ENCODE peak calls at places on chromosome 15, in five cellular contexts. E is breast epithelium; W is stomach; A is psoas muscle; H is CD4-positive, alpha-beta T cell. R is an unnamed sample.

GRCh38 chr15:98881526-98882517 is 125.8 kb downstream of the PGPEP1L start:
- DNase-seq in H (no peak), W (no peak), A (no peak), E (no peak), R (no peak)

GRCh38 chr15:99447497-99448371 is 118.0 kb upstream of the MEF2A start:
- DNase-seq in A (no peak), E (no peak), H (no peak), W (peak; percentile 21), R (no peak)

GRCh38 chr15:49471733-49472132 is 48.7 kb downstream of the FGF7 start:
- DNase-seq in E (no peak), W (no peak), A (no peak), H (no peak), R (no peak)

GRCh38 chr15:48577495-48577894 is 68.0 kb downstream of the FBN1 start:
- DNase-seq in A (no peak), W (no peak), E (no peak), H (no peak), R (no peak)

GRCh38 chr15:74823324-74823723 is 3.1 kb upstream of the CPLX3 start:
- DNase-seq in A (no peak), E (no peak), W (no peak), H (no peak), R (no peak)

GRCh38 chr15:38017721-38018120 is 83.3 kb downstream of the TMCO5A start:
- DNase-seq in W (no peak), H (no peak), E (no peak), A (no peak), R (no peak)

GRCh38 chr15:43329222-43329959 is 982 bp downstream of the LCMT2 start:
- DNase-seq in E (no peak), W (peak; percentile 27), H (peak; percentile 4), A (no peak), R (peak; percentile 13)

GRCh38 chr15:68343579-68344225 is 66.2 kb downstream of the FEM1B start:
- DNase-seq in E (no peak), W (no peak), H (no peak), A (no peak), R (no peak)

GRCh38 chr15:99703603-99704443 is 29.4 kb downstream of the LYSMD4 start:
- DNase-seq in E (no peak), H (no peak), W (no peak), A (no peak), R (no peak)

GRCh38 chr15:34650177-34650576 is 66.7 kb upstream of the GOLGA8B start:
- DNase-seq in A (no peak), W (no peak), H (no peak), E (no peak), R (no peak)

GRCh38 chr15:71374607-71375352 is 259.5 kb downstream of the THSD4 start:
- DNase-seq in W (no peak), A (no peak), E (no peak), H (no peak), R (no peak)

GRCh38 chr15:36951747-36952247 is 148.6 kb downstream of the MEIS2 start:
- DNase-seq in H (no peak), E (no peak), W (no peak), A (no peak), R (no peak)

GRCh38 chr15:76274226-76274625 is 37.0 kb downstream of the ETFA start:
- DNase-seq in A (no peak), H (no peak), E (no peak), W (no peak), R (no peak)

GRCh38 chr15:58463815-58464697 is 32.3 kb downstream of the LIPC start:
- DNase-seq in E (no peak), A (no peak), H (no peak), W (no peak), R (no peak)

GRCh38 chr15:60899322-60899966 is 329.7 kb downstream of the RORA start:
- DNase-seq in W (no peak), A (no peak), E (no peak), H (no peak), R (peak; percentile 10)

GRCh38 chr15:24954783-24955548 is at the start of the genes SNRPN and SNURF:
- DNase-seq in A (peak; percentile 89), W (peak; percentile 77), H (peak; percentile 56), E (peak; percentile 72), R (peak; percentile 54)

GRCh38 chr15:46670256-46670655 is 1035.4 kb downstream of the SQOR start:
- DNase-seq in H (no peak), W (no peak), A (no peak), E (no peak), R (no peak)

GRCh38 chr15:91821458-91821857 is 32.0 kb upstream of the SLCO3A1 start:
- DNase-seq in H (no peak), E (no peak), A (no peak), W (no peak), R (no peak)

GRCh38 chr15:37098468-37099320 is 1.7 kb downstream of the MEIS2 start:
- DNase-seq in E (no peak), A (peak; percentile 62), H (no peak), W (no peak), R (no peak)

GRCh38 chr15:49855917-49856637 is 235.2 kb downstream of the DTWD1 start:
- DNase-seq in W (no peak), H (no peak), A (no peak), E (no peak), R (no peak)

GRCh38 chr15:82894971-82895520 is 57.5 kb downstream of the HOMER2 start:
- DNase-seq in H (no peak), E (no peak), W (no peak), A (no peak), R (no peak)

GRCh38 chr15:49270541-49271421 is 100.7 kb downstream of the GALK2 start:
- DNase-seq in E (no peak), A (no peak), H (no peak), W (no peak), R (no peak)

GRCh38 chr15:67548862-67549651 is 6.6 kb downstream of the MAP2K5 start:
- DNase-seq in E (no peak), H (no peak), A (no peak), W (peak; percentile 27), R (no peak)

GRCh38 chr15:57607570-57608000 is 15.9 kb downstream of the MYZAP start:
- DNase-seq in A (peak; percentile 51), E (no peak), W (peak; percentile 73), H (no peak), R (no peak)

GRCh38 chr15:60324706-60325438 is 72.9 kb downstream of the ANXA2 start:
- DNase-seq in E (no peak), W (no peak), A (no peak), H (no peak), R (no peak)

DNA sequence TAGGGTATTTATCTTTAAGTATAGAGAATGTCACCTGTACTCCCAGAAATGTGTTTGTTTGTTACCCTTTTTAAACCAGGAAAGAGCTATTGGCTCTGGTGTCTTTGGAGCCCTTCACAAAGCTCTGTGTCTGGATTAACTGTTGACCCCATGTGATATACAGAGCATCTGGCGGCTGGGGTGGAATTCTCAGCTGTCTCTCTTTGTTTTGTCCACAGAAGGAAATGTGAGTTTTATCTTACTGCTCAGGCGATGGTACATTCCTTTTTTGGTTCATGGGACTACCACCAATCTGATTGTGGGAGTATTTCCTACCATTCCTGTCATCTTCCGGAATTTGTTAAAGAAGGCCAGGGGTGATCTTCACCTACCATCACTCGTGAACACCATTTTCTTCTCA is 120.3 kb downstream of the AKAP13 start:
- DNase-seq in W (no peak), A (no peak), E (no peak), H (no peak), R (no peak)
- H3K9me3 ChIP-seq in W (no peaks in the 10 kb centered on the region), A (no peaks in the 10 kb centered on the region), E (no peaks in the 10 kb centered on the region), H (no peaks in the 10 kb centered on the region), R (no peaks in the 10 kb centered on the region)

DNA sequence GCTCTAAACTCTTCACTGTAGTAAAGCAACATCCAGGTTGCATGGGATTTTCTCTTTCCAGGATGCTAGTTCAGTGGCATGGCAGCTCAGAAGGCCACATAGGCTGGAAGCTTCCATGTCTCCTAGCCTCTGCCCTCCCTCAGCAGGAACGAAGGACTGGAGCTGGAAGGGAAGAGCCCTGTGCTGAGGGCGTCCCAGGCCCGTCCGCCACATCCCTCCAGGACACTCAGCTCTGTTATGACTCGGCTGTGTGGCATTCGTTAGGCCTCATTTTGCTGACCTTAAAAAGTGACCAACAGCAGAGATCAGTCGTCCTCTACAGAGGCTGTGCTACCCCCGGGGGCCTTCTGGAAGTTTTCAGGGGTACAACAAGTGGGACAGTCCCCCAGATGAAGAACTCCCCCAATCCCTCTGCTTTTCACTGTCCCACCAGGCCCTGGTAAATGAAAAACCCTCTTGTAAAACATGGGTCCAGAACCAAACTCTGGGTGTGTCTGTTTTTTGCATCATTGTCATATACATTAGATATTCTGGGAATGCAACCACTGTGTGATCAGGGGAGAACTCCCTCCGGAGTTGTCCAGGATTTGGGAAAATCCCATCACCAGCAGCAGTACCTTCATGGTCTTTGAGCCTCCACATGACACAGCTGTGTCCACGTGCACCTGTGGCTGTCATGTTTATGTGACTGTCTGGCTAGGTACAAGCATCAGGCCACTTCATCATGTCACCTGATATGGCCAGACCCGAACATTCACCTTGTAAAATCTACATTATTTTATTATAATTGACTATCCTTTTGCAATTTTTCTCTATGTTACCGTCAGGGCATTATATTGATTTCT is 149.9 kb downstream of the OR4M2 start:
- DNase-seq in W (no peak), E (no peak), A (no peak), H (no peak), R (no peak)
- H3K9me3 ChIP-seq in W (no peaks in the 10 kb centered on the region), E (no peaks in the 10 kb centered on the region), A (peaks cover 3% of the 10 kb centered on the region), H (no peaks in the 10 kb centered on the region), R (no peaks in the 10 kb centered on the region)

GRCh38 chr15:52179278-52180195 is 11.7 kb downstream of the GNB5 start:
- DNase-seq in E (peak; percentile 81), W (peak; percentile 87), A (peak; percentile 84), H (peak; percentile 88), R (peak; percentile 83)
- H3K9me3 ChIP-seq in E (no peaks in the 10 kb centered on the region), W (no peaks in the 10 kb centered on the region), A (no peaks in the 10 kb centered on the region), H (no peaks in the 10 kb centered on the region), R (no peaks in the 10 kb centered on the region)

DNA sequence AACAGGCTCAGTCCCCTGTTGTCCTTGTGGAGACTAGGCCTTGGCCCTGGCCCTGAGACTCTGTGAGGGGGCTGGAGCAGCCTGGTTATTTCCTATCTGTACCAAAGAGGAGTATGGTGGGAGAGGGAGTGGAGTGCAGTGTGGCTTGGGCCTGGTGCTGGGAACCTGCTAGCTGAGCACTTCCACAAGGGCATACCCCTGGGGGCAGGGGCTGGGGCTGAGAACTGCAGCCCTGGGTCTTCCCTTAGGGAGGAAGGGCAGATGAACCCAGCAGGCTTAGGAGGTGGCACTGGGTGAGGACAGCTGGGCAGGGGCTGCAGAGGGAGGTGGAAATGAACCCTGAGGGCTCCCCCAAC is 3.5 kb upstream of the CHST14 start:
- DNase-seq in H (no peak), A (no peak), W (no peak), E (no peak), R (no peak)
- H3K9me3 ChIP-seq in H (no peaks in the 10 kb centered on the region), A (no peaks in the 10 kb centered on the region), W (no peaks in the 10 kb centered on the region), E (no peaks in the 10 kb centered on the region), R (no peaks in the 10 kb centered on the region)